ENCODE peak calls at places on chromosome 12, in seven cellular contexts. N is K562, P is HepG2, W is A549, Q is HCT116, Y is Panc1, Z is GM23338. B is an unnamed sample.

GRCh38 chr12:6943387-6943718 is 263 bp upstream of the RNU7-1 start:
- DNase-seq in P (peak), Y (peak), Z (peak), Q (peak), W (peak), N (peak), B (peak)

GRCh38 chr12:76652402-76652801 is 92.8 kb upstream of the OSBPL8 start:
- DNase-seq in Q (no peak), N (no peak), W (no peak), Z (no peak), P (no peak), Y (no peak), B (no peak)

GRCh38 chr12:27245039-27245438 is 953 bp downstream of the STK38L start:
- DNase-seq in Z (peak), P (no peak), N (no peak), W (no peak), Q (no peak), Y (peak), B (no peak)

GRCh38 chr12:106343213-106343509 is 14.4 kb upstream of the POLR3B start:
- DNase-seq in Z (no peak), W (no peak), N (no peak), P (no peak), Y (no peak), Q (no peak), B (no peak)

GRCh38 chr12:58416211-58416610 is 474.8 kb downstream of the ATP23 start:
- DNase-seq in N (no peak), W (no peak), Q (no peak), P (no peak), Z (no peak), Y (no peak), B (no peak)

GRCh38 chr12:109247831-109248654 is 61.0 kb downstream of the FOXN4 start:
- DNase-seq in Z (no peak), Q (no peak), W (no peak), N (no peak), P (peak), Y (no peak), B (no peak)

GRCh38 chr12:630656-631632 is 32.3 kb downstream of the NINJ2 start:
- DNase-seq in N (no peak), Z (peak), W (no peak), Y (no peak), Q (no peak), P (no peak), B (peak)

GRCh38 chr12:69497308-69498026 is 27.3 kb downstream of the FRS2 start:
- DNase-seq in P (no peak), W (no peak), Y (no peak), Q (no peak), N (no peak), Z (no peak), B (no peak)

GRCh38 chr12:70955415-70955814 is 34.9 kb upstream of the PTPRR start:
- DNase-seq in Y (no peak), W (no peak), Q (no peak), N (no peak), P (no peak), Z (no peak), B (no peak)

GRCh38 chr12:130970165-130970907 is 16.6 kb downstream of the ADGRD1 start:
- DNase-seq in N (no peak), Y (no peak), P (no peak), W (no peak), Z (no peak), Q (no peak), B (no peak)

GRCh38 chr12:54390668-54391551 is 6.4 kb upstream of the ZNF385A start:
- DNase-seq in Y (no peak), W (peak), P (no peak), Z (peak), N (peak), Q (no peak), B (no peak)

GRCh38 chr12:114334395-114334794 is 71.5 kb downstream of the TBX5 start:
- DNase-seq in W (no peak), N (no peak), P (no peak), Q (no peak), Y (no peak), Z (no peak), B (no peak)

GRCh38 chr12:27542628-27543027 is 18.6 kb downstream of the PPFIBP1 start:
- DNase-seq in Z (no peak), Q (no peak), W (no peak), N (no peak), Y (no peak), P (no peak), B (no peak)

GRCh38 chr12:116990971-116991966 is 80.5 kb downstream of the FBXW8 start:
- DNase-seq in Z (no peak), P (no peak), N (no peak), Q (no peak), Y (no peak), W (no peak), B (no peak)

DNA sequence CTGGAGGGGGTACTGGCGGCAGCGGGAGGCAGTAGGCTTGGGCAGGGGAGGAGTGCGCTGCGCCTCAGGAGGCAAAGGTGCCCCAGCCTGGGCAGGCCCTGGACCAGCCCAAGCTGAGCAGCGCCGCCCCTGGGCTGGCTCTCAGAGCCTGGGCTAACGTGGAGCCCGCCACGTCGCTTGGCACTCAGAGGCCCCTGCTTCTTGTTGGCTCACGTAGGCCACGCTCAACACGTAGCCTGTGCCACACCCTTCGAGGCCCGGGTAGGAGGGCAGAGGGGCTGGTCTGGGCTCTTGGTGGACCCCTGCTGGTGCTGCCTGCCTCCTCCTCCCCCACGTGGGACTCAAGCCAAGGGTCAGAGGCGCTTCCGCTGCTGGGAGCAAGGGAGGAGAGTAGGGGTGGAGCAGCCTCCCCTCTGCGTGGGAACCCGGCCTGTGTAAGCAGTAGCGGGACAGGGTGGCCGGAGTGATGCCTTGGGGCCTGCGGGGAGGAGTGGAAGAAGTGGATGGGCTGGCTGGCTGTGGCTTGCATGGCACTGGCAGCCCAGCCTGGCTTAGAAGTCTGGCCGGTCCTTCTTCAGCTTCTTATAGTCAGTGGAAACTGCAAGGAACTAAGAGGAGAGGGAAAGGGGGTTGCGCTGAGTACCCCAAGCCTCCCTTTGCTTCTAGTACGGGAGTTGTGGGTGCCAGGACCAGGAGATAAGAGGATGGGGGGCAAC is 5.7 kb downstream of the SHMT2 start:
- DNase-seq in P (peak), Y (no peak), Z (peak), N (peak), Q (no peak), W (no peak), B (no peak)
- TF ChIP-seq REST in P (no peak), Y (no peak), Z (no peak), N (no peak), Q (no peak), W (no peak), B (no peak)

DNA sequence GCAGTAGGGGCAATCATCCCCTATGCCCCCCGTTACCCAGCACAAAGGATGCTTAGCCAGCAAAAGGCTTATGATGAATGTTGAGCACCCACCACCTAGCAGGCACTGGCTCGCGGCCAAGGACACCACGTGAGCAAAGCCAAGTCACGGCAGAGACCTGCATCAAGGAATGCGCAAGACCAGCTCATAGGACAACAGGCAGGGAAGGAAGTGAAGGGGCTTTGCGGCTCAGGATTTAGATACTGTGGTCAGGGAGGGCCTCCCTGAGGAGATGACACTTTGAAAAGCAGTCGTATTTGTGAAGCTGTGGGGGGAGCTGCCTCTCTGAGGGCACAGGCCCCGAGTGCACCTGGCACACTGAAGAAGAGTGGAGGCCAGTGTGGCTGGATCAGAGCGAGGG is 32.8 kb downstream of the SH2B3 start:
- DNase-seq in P (no peak), Q (no peak), Z (peak), N (no peak), W (no peak), Y (no peak), B (peak)
- TF ChIP-seq REST in P (no peak), Q (no peak), Z (no peak), N (no peak), W (no peak), Y (no peak), B (no peak)

GRCh38 chr12:107564946-107565345 is 120.7 kb upstream of the PWP1 start:
- DNase-seq in Y (no peak), P (peak), Z (peak), Q (peak), W (no peak), N (no peak), B (no peak)
- TF ChIP-seq REST in Y (no peak), P (no peak), Z (no peak), Q (no peak), W (no peak), N (no peak), B (no peak)

GRCh38 chr12:29771786-29772185 is 12.0 kb downstream of the TMTC1 start:
- DNase-seq in N (no peak), P (no peak), Z (no peak), Q (no peak), Y (no peak), W (no peak), B (no peak)
- TF ChIP-seq REST in N (no peak), P (no peak), Z (no peak), Q (no peak), Y (no peak), W (no peak), B (no peak)

DNA sequence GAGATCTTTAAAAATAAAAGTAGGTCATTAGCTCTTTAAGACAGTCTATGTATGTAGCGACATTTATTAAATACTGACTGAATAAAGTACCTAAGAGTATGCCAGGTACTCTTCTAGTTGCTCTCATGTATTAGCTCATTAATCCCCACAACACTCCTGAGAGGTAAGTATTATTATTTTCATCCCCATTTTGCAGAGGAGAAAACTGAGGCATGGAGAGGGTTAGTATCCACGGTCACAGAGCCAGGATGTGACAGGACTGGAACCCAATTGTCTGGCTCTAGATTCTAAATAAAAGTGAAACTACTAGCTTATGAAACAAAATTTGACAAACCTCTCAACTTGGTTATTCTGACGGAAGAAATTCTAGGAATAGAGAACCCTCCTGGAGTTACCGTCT is 112.1 kb downstream of the CHST11 start:
- DNase-seq in W (no peak), Y (no peak), N (no peak), Z (no peak), P (no peak), Q (no peak), B (no peak)
- TF ChIP-seq REST in W (no peak), Y (no peak), N (no peak), Z (no peak), P (no peak), Q (no peak), B (no peak)

GRCh38 chr12:46214668-46215429 is 54.0 kb downstream of the SLC38A1 start:
- DNase-seq in Y (no peak), N (no peak), Q (no peak), P (no peak), Z (no peak), W (no peak), B (peak)
- TF ChIP-seq REST in Y (no peak), N (no peak), Q (no peak), P (no peak), Z (no peak), W (no peak), B (no peak)

DNA sequence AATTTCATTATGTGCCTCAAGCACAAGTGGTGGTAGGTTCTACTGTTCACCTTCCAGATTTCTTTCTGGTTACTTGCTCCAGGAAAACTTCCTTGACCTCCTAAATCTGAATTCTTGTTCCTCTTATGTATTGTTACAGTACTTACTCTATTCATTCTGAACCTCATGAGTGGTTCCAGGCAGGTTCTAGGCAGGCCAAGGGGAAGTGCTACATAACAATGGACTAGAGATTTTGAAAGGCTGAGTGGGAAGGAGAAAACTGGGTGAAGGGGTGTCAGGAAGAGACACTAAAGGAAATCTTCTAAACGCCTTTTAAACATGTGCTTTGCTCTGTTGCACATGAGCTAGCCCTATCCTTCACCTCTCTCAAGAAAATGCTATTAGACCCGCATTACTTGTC is 1.6 kb downstream of the YARS2 start:
- DNase-seq in Z (peak), Y (no peak), Q (no peak), W (no peak), N (no peak), P (no peak), B (peak)
- TF ChIP-seq REST in Z (no peak), Y (no peak), Q (no peak), W (no peak), N (no peak), P (no peak), B (no peak)

DNA sequence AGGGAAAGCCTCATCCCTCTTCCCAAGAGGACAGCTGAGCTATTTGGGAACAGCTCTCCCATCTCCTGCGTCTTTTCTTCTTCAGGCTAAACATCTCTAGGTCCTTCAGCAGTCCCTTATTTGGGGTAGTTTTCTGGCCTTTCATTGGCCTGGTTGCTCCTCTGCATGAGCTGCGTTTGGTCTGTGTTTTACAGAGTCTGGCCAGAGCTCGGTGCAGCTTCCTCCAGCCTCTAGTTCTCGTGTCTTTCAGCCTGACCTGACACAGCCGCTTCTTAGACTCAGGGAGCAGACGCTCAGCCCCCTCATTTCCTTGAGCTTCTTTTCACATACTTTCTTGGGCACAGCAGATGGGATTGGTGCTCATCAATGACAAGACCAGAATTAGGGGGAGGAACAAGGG is 13.5 kb upstream of the GSG1 start:
- DNase-seq in N (no peak), W (no peak), Q (no peak), Z (no peak), P (no peak), Y (no peak), B (no peak)
- TF ChIP-seq REST in N (no peak), W (no peak), Q (no peak), Z (no peak), P (no peak), Y (no peak), B (no peak)

DNA sequence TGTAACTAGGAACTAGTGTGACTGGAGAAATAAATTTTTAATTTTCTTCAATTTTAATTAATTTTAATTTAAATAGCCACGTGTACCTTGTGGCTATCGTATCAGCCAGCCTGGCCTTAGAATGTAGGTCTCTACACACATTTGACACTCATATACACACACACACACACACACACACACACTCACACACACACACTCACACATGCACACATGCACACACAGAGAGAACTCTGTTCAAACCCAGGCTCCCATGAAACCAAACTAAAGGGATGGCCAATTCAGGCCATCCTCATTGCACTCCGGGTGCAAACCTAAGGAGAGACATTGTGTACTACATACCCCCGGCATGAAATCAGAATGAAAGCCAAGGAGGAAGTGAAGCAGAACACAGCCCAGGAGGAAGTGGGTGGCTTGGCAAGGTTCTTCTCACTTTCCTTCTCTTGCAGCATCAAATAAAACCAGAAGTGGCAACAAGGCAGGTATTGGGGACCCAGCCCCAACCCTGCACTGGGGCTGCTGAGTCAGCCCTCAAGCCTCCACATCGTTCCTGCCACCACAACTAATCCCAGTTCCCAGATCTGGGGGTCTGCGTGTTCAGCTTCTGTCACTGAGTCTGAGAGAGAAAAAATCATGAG is 26.2 kb upstream of the CHPT1 start:
- DNase-seq in Y (no peak), N (no peak), W (no peak), Q (no peak), P (no peak), Z (no peak), B (peak)
- TF ChIP-seq REST in Y (no peak), N (no peak), W (no peak), Q (no peak), P (no peak), Z (no peak), B (no peak)

B was measured in HL-60.